ENCODE peak calls at places on chromosomes 4 and X, in seven cellular contexts. Q is H9; A is right lobe of liver; E is Caco-2; C is CD8-positive, alpha-beta memory T cell; D is fibroblast of lung; K is upper lobe of left lung. J is an unnamed sample. For H3K4me1, the result is how much of the 10 kb centered on the place peaks cover.

GRCh38 chr4:95213361-95213760 is 335.4 kb downstream of the UNC5C start:
- DNase-seq in Q (no peak), A (no peak), E (no peak), C (no peak), D (no peak), K (no peak), J (no peak)

GRCh38 chr4:101337688-101338087 is 9.6 kb downstream of the PPP3CA start:
- DNase-seq in Q (no peak), A (no peak), E (no peak), C (no peak), D (peak), K (no peak), J (no peak)

GRCh38 chr4:36737691-36738090 is 456.3 kb downstream of the DTHD1 start:
- DNase-seq in Q (no peak), A (no peak), E (no peak), C (no peak), D (no peak), K (no peak), J (no peak)

GRCh38 chr4:159487284-159487747 is 384.4 kb downstream of the RAPGEF2 start:
- DNase-seq in Q (peak), A (peak), E (peak), C (no peak), D (peak), K (peak), J (peak)

GRCh38 chrX:136954930-136955329 is 74.4 kb upstream of the RBMX start:
- DNase-seq in Q (no peak), A (no peak), E (no peak), C (no peak), D (peak), K (no peak), J (no peak)

GRCh38 chr4:143188325-143189088 is 3.8 kb downstream of the USP38 start:
- DNase-seq in Q (no peak), A (no peak), E (no peak), C (no peak), D (no peak), K (no peak), J (peak)

GRCh38 chr4:2419814-2420213 is 1.1 kb downstream of the CFAP99 start:
- DNase-seq in Q (no peak), A (no peak), E (peak), C (no peak), D (no peak), K (peak), J (no peak)

GRCh38 chr4:36172650-36173049 is 71.7 kb downstream of the ARAP2 start:
- DNase-seq in Q (no peak), A (no peak), E (no peak), C (no peak), D (no peak), K (no peak), J (no peak)

GRCh38 chr4:18214656-18215055 is 193.1 kb upstream of the LCORL start:
- DNase-seq in Q (peak), A (no peak), E (no peak), C (no peak), D (no peak), K (no peak), J (no peak)

GRCh38 chr4:72325215-72325614 is 243.8 kb downstream of the ADAMTS3 start:
- DNase-seq in Q (no peak), A (no peak), E (no peak), C (no peak), D (no peak), K (no peak), J (no peak)

GRCh38 chrX:41265615-41266014 is 68.3 kb upstream of the DDX3X start:
- DNase-seq in Q (no peak), A (no peak), E (no peak), C (peak), D (peak), K (peak), J (no peak)

GRCh38 chr4:23887173-23887572 is 2.7 kb downstream of the PPARGC1A start:
- DNase-seq in Q (no peak), A (no peak), E (no peak), C (no peak), D (no peak), K (no peak), J (no peak)
- H3K4me1 ChIP-seq in Q (under half), A (under half), E (under half), C (under half), D (under half), K (under half), J (under half)

DNA sequence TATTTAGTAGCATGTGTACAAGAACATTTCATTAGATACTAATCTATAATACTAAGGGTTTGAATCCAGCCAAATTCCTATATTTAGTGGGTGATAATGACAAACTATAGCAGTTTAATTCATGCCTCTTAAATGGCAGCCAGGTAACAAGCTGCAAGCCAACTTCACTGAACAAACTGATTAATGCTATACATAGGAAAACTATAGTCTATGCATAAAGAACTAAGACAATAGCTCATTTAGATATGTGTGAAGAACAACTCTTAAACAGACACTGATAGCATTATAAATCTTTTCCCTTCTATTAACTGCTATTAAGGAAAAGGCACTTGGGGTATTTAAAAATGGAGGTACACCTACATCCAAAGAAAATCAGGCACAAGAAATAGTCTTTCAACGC is 19.1 kb downstream of the ACSL1 start:
- DNase-seq in Q (no peak), A (no peak), E (no peak), C (no peak), D (no peak), K (no peak), J (no peak)
- H3K4me1 ChIP-seq in Q (under half), A (under half), E (under half), C (under half), D (under half), K (under half), J (under half)

GRCh38 chr4:7128651-7129050 is 60.8 kb upstream of the GRPEL1 start:
- DNase-seq in Q (no peak), A (no peak), E (no peak), C (no peak), D (no peak), K (no peak), J (no peak)

GRCh38 chr4:7130610-7131211 is 61.6 kb upstream of the SORCS2 start:
- DNase-seq in Q (no peak), A (no peak), E (no peak), C (no peak), D (no peak), K (no peak), J (no peak)

GRCh38 chr4:7129871-7130609 is 62.2 kb upstream of the GRPEL1 start:
- DNase-seq in Q (no peak), A (no peak), E (no peak), C (no peak), D (no peak), K (no peak), J (no peak)

GRCh38 chr4:7127591-7127990 is 59.7 kb upstream of the GRPEL1 start:
- DNase-seq in Q (no peak), A (no peak), E (no peak), C (no peak), D (no peak), K (no peak), J (no peak)

GRCh38 chr4:7128234-7128633 is 60.4 kb upstream of the GRPEL1 start:
- DNase-seq in Q (no peak), A (no peak), E (no peak), C (no peak), D (no peak), K (no peak), J (no peak)
- H3K4me1 ChIP-seq in Q (under half), A (under half), E (under half), C (under half), D (under half), K (under half), J (under half)

DNA sequence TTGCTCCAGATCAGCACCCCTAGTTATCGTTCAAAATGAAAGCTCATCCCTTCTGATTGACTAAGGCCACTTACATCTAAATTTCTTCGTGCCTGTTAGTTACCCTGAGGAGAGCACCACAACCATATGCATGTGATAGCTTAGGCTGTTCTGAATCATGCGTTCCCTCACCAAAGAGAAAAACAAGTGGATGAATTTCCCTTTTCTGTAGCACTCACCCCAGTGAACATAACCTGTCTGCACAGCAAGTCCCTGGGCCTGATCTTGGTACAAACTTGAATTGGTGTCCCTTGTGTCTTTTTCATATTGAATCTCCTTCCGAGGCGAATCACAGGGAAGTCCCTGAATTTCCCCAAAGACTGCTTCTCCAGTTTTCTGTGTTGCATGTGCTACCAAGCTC is 100.5 kb downstream of the KLHL8 start:
- DNase-seq in Q (no peak), A (no peak), E (no peak), C (no peak), D (no peak), K (no peak), J (no peak)
- H3K4me1 ChIP-seq in Q (under half), A (under half), E (half or more), C (under half), D (under half), K (under half), J (under half)

DNA sequence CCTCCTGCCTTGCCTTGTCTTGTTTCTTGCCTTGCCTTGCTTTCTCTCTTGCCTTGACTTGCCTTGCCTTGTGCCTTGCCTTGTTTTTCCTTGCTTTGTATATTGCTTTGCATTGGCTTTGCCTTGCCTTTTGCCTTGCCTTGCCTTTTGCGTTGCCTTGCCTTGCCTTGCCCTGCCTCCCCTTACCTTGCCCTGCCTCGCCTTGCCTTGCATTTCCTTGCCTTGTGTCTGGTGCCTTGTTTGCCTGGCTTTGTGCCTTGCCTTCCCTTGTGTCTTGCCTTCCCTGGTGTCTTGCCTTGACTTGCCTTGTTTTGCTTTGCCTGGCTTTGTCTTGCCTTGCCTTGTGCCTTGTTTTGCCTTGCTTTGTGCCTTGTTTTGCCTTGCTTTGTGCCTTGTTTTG is 89.7 kb downstream of the TAB3 start:
- DNase-seq in Q (no peak), A (no peak), E (no peak), C (no peak), D (no peak), K (no peak), J (no peak)
- H3K4me1 ChIP-seq in Q (under half), A (under half), E (under half), C (under half), D (under half), K (under half), J (under half)

GRCh38 chrX:71935542-71935941 is 24.9 kb downstream of the NHSL2 start:
- DNase-seq in Q (peak), A (no peak), E (no peak), C (no peak), D (no peak), K (no peak), J (no peak)
- H3K4me1 ChIP-seq in Q (under half), A (under half), E (under half), C (under half), D (under half), K (under half), J (under half)

GRCh38 chr4:151173751-151174325 is 74.4 kb downstream of the RPS3A start:
- DNase-seq in Q (no peak), A (no peak), E (no peak), C (no peak), D (peak), K (no peak), J (no peak)
- H3K4me1 ChIP-seq in Q (under half), A (under half), E (under half), C (under half), D (under half), K (under half), J (under half)